ENCODE peak calls at places on chromosomes 12 and 14, in six cellular contexts. K is tibial artery; V is fibroblast of lung; Z is CD8-positive, alpha-beta T cell; R is CD4-positive, alpha-beta memory T cell; C is Peyer's patch. S is an unnamed sample.

GRCh38 chr14:91835920-91836843 is 31.2 kb downstream of the TC2N start:
- DNase-seq in K (peak; percentile 67), V (no peak), C (peak; percentile 96), R (peak; percentile 80), Z (peak; percentile 87), S (no peak)

GRCh38 chr14:54787263-54787662 is 115.4 kb downstream of the GCH1 start:
- DNase-seq in V (no peak), K (no peak), R (no peak), Z (no peak), C (no peak), S (no peak)

GRCh38 chr14:102500190-102500661 is 9.3 kb downstream of the ANKRD9 start:
- DNase-seq in V (peak; percentile 60), K (peak; percentile 66), R (peak; percentile 48), Z (no peak), C (peak; percentile 71), S (peak; percentile 93)

GRCh38 chr12:108967869-108968540 is 52.9 kb downstream of the SVOP start:
- DNase-seq in R (no peak), K (no peak), V (no peak), C (no peak), Z (no peak), S (no peak)

GRCh38 chr12:1644523-1645438 is 15.8 kb downstream of the WNT5B start:
- DNase-seq in Z (no peak), C (peak; percentile 71), R (no peak), V (peak; percentile 89), K (peak; percentile 79), S (peak; percentile 77)

GRCh38 chr14:70845601-70846000 is 36.3 kb upstream of the MAP3K9 start:
- DNase-seq in Z (no peak), V (no peak), R (no peak), K (no peak), C (no peak), S (no peak)

GRCh38 chr14:91283666-91284065 is 39.2 kb upstream of the GPR68 start:
- DNase-seq in R (no peak), C (no peak), K (no peak), V (no peak), Z (no peak), S (no peak)

GRCh38 chr14:88380405-88380804 is 5.1 kb upstream of the SPATA7 start:
- DNase-seq in V (peak; percentile 18), C (no peak), Z (no peak), R (no peak), K (no peak), S (no peak)

GRCh38 chr12:92191061-92191460 is 45.4 kb upstream of the BTG1 start:
- DNase-seq in C (no peak), Z (no peak), R (no peak), V (peak; percentile 54), K (no peak), S (no peak)

GRCh38 chr12:116878567-116879508 is 2.4 kb downstream of the HRK start:
- DNase-seq in C (no peak), V (peak; percentile 19), R (no peak), Z (no peak), K (no peak), S (no peak)

GRCh38 chr12:40446385-40446784 is 221.6 kb downstream of the LRRK2 start:
- DNase-seq in K (no peak), R (no peak), V (no peak), Z (no peak), C (no peak), S (no peak)

GRCh38 chr14:29348504-29348903 is 579.1 kb downstream of the PRKD1 start:
- DNase-seq in K (no peak), C (no peak), R (no peak), V (peak; percentile 8), Z (no peak), S (no peak)

GRCh38 chr14:90613446-90613845 is 202.8 kb downstream of the TTC7B start:
- DNase-seq in K (no peak), R (no peak), V (no peak), Z (no peak), C (no peak), S (no peak)

GRCh38 chr14:79587194-79587593 is 624.1 kb downstream of the DIO2 start:
- DNase-seq in R (no peak), C (no peak), K (no peak), Z (no peak), V (peak; percentile 45), S (no peak)

GRCh38 chr12:119770146-119770545 is 102.2 kb downstream of the PRKAB1 start:
- DNase-seq in R (no peak), C (no peak), K (no peak), Z (no peak), V (no peak), S (no peak)

GRCh38 chr12:124686001-124686884 is 118.8 kb upstream of the NCOR2 start:
- DNase-seq in C (no peak), K (no peak), R (no peak), V (peak; percentile 46), Z (no peak), S (no peak)

GRCh38 chr12:74152370-74152769 is 385.3 kb upstream of the ATXN7L3B start:
- DNase-seq in V (no peak), C (no peak), Z (no peak), R (no peak), K (no peak), S (no peak)

GRCh38 chr12:26937443-26937862 is 328 bp downstream of the INTS13 start:
- DNase-seq in Z (no peak), K (no peak), C (no peak), V (no peak), R (no peak), S (no peak)

GRCh38 chr12:26935636-26936378 is 2.0 kb downstream of the INTS13 start:
- DNase-seq in C (no peak), V (peak; percentile 6), R (no peak), Z (no peak), K (no peak), S (no peak)

GRCh38 chr12:26937863-26938659 is at the start of the genes FGFR1OP2 and INTS13:
- DNase-seq in C (peak; percentile 99), R (peak; percentile 96), K (peak; percentile 99), V (peak; percentile 99), Z (peak; percentile 91), S (peak; percentile 98)

GRCh38 chr12:26938660-26939185 is 453 bp downstream of the FGFR1OP2 start:
- DNase-seq in K (peak; percentile 35), Z (no peak), C (no peak), V (no peak), R (no peak), S (no peak)

DNA sequence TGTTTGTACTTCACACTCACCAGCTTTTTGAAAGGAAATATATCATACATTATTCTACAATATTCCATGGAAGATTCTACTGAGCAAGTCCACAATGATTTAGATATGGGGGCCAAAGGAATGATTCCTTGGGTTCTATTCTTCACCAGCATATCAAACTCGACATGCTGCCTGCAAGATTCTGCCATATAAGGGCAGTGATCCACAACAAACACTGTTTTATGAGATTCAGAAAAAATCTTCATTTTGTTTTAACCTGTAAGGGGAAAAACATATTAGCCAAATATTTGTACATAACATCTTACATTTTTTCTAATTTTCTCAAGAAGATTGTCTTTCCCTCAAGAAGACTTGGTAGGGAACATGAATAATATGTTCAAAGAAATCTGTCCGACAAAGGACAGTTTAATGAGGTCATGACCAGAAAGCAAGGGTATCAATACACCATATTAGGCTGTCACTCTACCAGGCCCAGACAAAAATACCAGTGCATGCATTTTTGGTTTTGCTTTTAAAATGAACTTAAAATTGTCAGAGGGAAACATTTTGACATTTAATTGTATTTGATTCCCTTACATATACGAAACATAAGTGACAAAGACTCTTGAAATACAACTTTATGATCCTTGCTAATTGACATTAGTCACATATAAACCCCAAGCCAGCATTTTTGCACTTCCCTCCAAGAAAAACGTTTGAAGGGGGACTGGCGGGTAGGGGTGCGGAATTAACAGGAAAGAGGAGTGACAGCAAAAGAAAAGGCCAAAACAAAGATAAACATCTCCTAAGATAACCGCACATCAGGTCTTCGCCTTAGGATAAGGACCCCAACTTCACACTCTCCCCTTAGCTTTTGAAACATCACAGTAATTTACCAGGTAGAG is 980 bp downstream of the INTS13 start:
- DNase-seq in R (no peak), C (no peak), K (no peak), Z (no peak), V (no peak), S (no peak)
- H3K27ac ChIP-seq in R (peak overlapping the region; percentile 89), C (peak overlapping the region; percentile 93), K (peak overlapping the region; percentile 97), Z (peak overlapping the region; percentile 89), V (peak overlapping the region; percentile 93), S (peak overlapping the region; percentile 92)

GRCh38 chr12:31521972-31522371 is 69.0 kb downstream of the DENND5B start:
- DNase-seq in C (no peak), Z (no peak), V (peak; percentile 42), R (no peak), K (no peak), S (no peak)

GRCh38 chr12:31517994-31518393 is 72.9 kb downstream of the DENND5B start:
- DNase-seq in Z (no peak), V (peak; percentile 34), C (no peak), R (no peak), K (no peak), S (no peak)

GRCh38 chr12:31519525-31519924 is 71.4 kb downstream of the DENND5B start:
- DNase-seq in K (no peak), Z (no peak), V (peak; percentile 27), R (no peak), C (no peak), S (no peak)

GRCh38 chr12:31516702-31517101 is 74.2 kb downstream of the DENND5B start:
- DNase-seq in K (no peak), R (no peak), Z (no peak), C (no peak), V (no peak), S (no peak)

DNA sequence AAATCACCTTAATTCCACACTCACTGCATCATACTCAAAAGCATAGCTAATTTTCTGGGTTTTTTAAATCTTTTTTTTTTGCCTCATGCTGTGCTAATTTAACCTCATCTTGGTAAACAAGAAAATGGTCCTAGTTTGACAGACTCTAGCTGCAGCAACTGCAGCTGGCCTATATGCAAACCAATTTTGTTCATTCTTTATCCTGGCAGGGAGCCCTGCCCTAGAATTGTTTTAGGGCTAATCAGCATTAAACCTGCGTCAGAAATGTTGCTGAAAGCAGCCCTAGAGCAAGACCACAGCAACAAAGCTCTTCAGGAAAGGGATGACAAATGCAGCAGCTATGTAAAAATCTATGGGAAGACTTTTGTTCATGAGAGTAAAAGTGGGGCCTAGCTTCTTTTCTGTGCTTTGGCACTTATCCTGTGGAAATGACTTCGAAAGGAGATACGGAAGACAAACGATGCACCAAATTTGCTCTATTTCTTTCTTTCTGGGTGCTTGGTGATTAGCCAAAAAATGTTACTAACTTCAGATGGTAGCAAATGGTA is 72.2 kb downstream of the DENND5B start:
- DNase-seq in Z (no peak), R (no peak), V (peak; percentile 100), K (no peak), C (no peak), S (no peak)
- H3K4me1 ChIP-seq in Z (no peaks in the 10 kb centered on the region), R (no peaks in the 10 kb centered on the region), V (peaks cover 19% of the 10 kb centered on the region), K (peaks cover 55% of the 10 kb centered on the region), C (peaks cover 5% of the 10 kb centered on the region), S (peaks cover 24% of the 10 kb centered on the region)

GRCh38 chr12:57341275-57341990 is 89.4 kb downstream of the R3HDM2 start:
- DNase-seq in K (no peak), R (no peak), C (no peak), Z (no peak), V (no peak), S (no peak)
- H3K4me3 ChIP-seq in K (no peak overlapping the region), R (no peak overlapping the region), C (no peak overlapping the region), Z (no peak overlapping the region), V (no peak overlapping the region), S (no peak overlapping the region)

DNA sequence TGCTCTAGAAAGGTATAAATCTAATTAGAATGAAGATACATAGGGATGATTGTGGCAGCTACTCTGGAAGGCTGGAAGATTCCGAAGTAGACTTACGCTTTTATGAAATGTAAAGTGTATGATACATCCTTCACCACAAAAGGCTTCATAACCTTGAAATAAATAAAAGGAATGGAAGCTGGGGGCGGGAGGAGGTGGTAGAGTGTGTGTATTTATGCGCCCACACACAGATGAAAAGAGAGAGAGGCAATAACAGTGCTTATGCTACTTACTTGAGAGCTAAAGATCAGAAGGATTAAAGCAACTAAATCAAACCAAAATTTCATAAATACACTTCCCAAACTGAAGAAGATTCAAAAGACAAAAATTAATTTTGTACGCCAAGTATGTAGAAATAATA is 30.4 kb downstream of the CBX5 start:
- DNase-seq in V (no peak), Z (no peak), R (no peak), C (no peak), K (no peak), S (no peak)
- H3K27ac ChIP-seq in V (no peak overlapping the region), Z (no peak overlapping the region), R (no peak overlapping the region), C (no peak overlapping the region), K (no peak overlapping the region), S (no peak overlapping the region)

S was measured in right atrium auricular region.